ENCODE peak calls at places on chromosomes 5 and 9, in six cellular contexts. R is transverse colon; V is activated naive CD8-positive, alpha-beta T cell treated with anti-CD3 and anti-CD28 coated beads, Interleukin-2, amount 50 U/mL, for 24 hours; D is AG04450; B is hepatocyte; F is T-helper 22 cell. L is an unnamed sample.

GRCh38 chr9:88741335-88741734 is 206.4 kb downstream of the NXNL2 start:
- DNase-seq in R (no peak), V (peak), D (no peak), B (no peak), F (no peak), L (peak)

GRCh38 chr5:36237756-36238155 is 4.0 kb downstream of the NADK2 start:
- DNase-seq in R (no peak), V (no peak), D (no peak), B (peak), F (no peak), L (peak)

GRCh38 chr5:123460296-123460729 is 37.1 kb upstream of the CEP120 start:
- DNase-seq in R (peak), V (peak), D (no peak), B (peak), F (no peak), L (no peak)

GRCh38 chr9:12775373-12775962 is 648 bp downstream of the LURAP1L start:
- DNase-seq in R (peak), V (no peak), D (no peak), B (peak), F (no peak), L (no peak)

GRCh38 chr9:80615964-80616363 is 1044.2 kb downstream of the TLE4 start:
- DNase-seq in R (no peak), V (no peak), D (peak), B (no peak), F (no peak), L (no peak)

GRCh38 chr9:124366476-124367220 is 48.6 kb downstream of the PSMB7 start:
- DNase-seq in R (no peak), V (no peak), D (no peak), B (no peak), F (no peak), L (no peak)

GRCh38 chr9:108269421-108269820 is 586.4 kb downstream of the ACTL7B start:
- DNase-seq in R (no peak), V (no peak), D (no peak), B (no peak), F (no peak), L (no peak)

GRCh38 chr9:114339130-114339908 is 9.7 kb downstream of the ORM2 start:
- DNase-seq in R (peak), V (peak), D (no peak), B (peak), F (no peak), L (peak)

GRCh38 chr9:84485539-84485938 is 145.0 kb upstream of the SLC28A3 start:
- DNase-seq in R (no peak), V (no peak), D (no peak), B (peak), F (no peak), L (no peak)

GRCh38 chr9:90580576-90580975 is 62.0 kb downstream of the DIRAS2 start:
- DNase-seq in R (no peak), V (no peak), D (no peak), B (no peak), F (no peak), L (no peak)

GRCh38 chr5:65034782-65035181 is 266.1 kb downstream of the CWC27 start:
- DNase-seq in R (peak), V (no peak), D (no peak), B (no peak), F (no peak), L (no peak)

GRCh38 chr5:61397238-61397637 is 65.2 kb downstream of the ZSWIM6 start:
- DNase-seq in R (no peak), V (no peak), D (no peak), B (no peak), F (no peak), L (no peak)

GRCh38 chr5:123422433-123423277 is 548 bp downstream of the CEP120 start:
- DNase-seq in R (no peak), V (no peak), D (no peak), B (peak), F (no peak), L (peak)

GRCh38 chr5:1298723-1299510 is 4.0 kb upstream of the TERT start:
- DNase-seq in R (no peak), V (no peak), D (no peak), B (peak), F (no peak), L (no peak)

GRCh38 chr9:806285-807156 is 35.0 kb upstream of the DMRT1 start:
- DNase-seq in R (no peak), V (peak), D (peak), B (peak), F (no peak), L (peak)

GRCh38 chr5:78829811-78830499 is 155.2 kb downstream of the ARSB start:
- DNase-seq in R (peak), V (no peak), D (no peak), B (no peak), F (no peak), L (no peak)

GRCh38 chr9:37496020-37496419 is 10.3 kb downstream of the POLR1E start:
- DNase-seq in R (no peak), V (no peak), D (no peak), B (no peak), F (no peak), L (no peak)

GRCh38 chr5:6456766-6457370 is 8.2 kb downstream of the UBE2QL1 start:
- DNase-seq in R (no peak), V (no peak), D (no peak), B (no peak), F (no peak), L (no peak)

GRCh38 chr9:121778252-121779225 is 127.1 kb downstream of the DAB2IP start:
- DNase-seq in R (no peak), V (no peak), D (no peak), B (no peak), F (no peak), L (no peak)

GRCh38 chr9:98147582-98147981 is 28.6 kb upstream of the TRIM14 start:
- DNase-seq in R (no peak), V (no peak), D (no peak), B (no peak), F (no peak), L (no peak)

GRCh38 chr5:111299831-111300432 is 75.7 kb downstream of the CAMK4 start:
- DNase-seq in R (no peak), V (no peak), D (no peak), B (no peak), F (no peak), L (no peak)

GRCh38 chr9:115127191-115127817 is 9.3 kb upstream of the TNC start:
- DNase-seq in R (no peak), V (no peak), D (peak), B (no peak), F (no peak), L (no peak)

GRCh38 chr5:126445502-126446174 is 22.4 kb downstream of the GRAMD2B start:
- DNase-seq in R (no peak), V (no peak), D (no peak), B (no peak), F (no peak), L (no peak)